ENCODE peak calls at places on chromosomes 1 and 21, in ten cellular contexts. R, K, P, Y, N, V, L, I, W and O are unnamed samples.

GRCh38 chr1:153272186-153272585 is 12.7 kb downstream of the LORICRIN start:
- DNase-seq in R (no peak), K (no peak), P (no peak), Y (no peak), N (no peak), V (no peak), L (no peak), I (no peak), W (no peak), O (peak)

GRCh38 chr21:33655591-33656221 is 13.4 kb downstream of the ITSN1 start:
- DNase-seq in R (peak), K (no peak), P (no peak), Y (peak), N (no peak), V (no peak), L (no peak), I (peak), W (no peak), O (no peak)

GRCh38 chr1:162327144-162327790 is 49.4 kb downstream of the SPATA46 start:
- DNase-seq in R (no peak), K (no peak), P (no peak), Y (no peak), N (no peak), V (peak), L (no peak), I (peak), W (no peak), O (no peak)

GRCh38 chr1:119768778-119769177 is at the start of gene HMGCS2:
- DNase-seq in R (no peak), K (no peak), P (no peak), Y (no peak), N (no peak), V (no peak), L (no peak), I (no peak), W (no peak), O (peak)

GRCh38 chr1:242522304-242522945 is 2.1 kb downstream of the PLD5 start:
- DNase-seq in R (no peak), K (no peak), P (no peak), Y (peak), N (no peak), V (no peak), L (no peak), I (peak), W (no peak), O (no peak)

GRCh38 chr1:19963636-19964035 is 15.8 kb downstream of the PLA2G2A start:
- DNase-seq in R (no peak), K (no peak), P (no peak), Y (no peak), N (no peak), V (no peak), L (no peak), I (no peak), W (no peak), O (no peak)

GRCh38 chr1:167635233-167635648 is 5.2 kb downstream of the RCSD1 start:
- DNase-seq in R (no peak), K (no peak), P (no peak), Y (peak), N (no peak), V (no peak), L (peak), I (no peak), W (no peak), O (peak)

GRCh38 chr1:152461544-152461943 is 47.5 kb upstream of the CRNN start:
- DNase-seq in R (peak), K (peak), P (no peak), Y (peak), N (no peak), V (peak), L (peak), I (peak), W (no peak), O (peak)

GRCh38 chr21:45074048-45074817 is at the start of gene ADARB1:
- DNase-seq in R (peak), K (peak), P (peak), Y (peak), N (peak), V (peak), L (peak), I (peak), W (peak), O (no peak)

GRCh38 chr1:160256396-160257046 is 5.8 kb downstream of the DCAF8 start:
- DNase-seq in R (peak), K (no peak), P (no peak), Y (peak), N (no peak), V (no peak), L (no peak), I (peak), W (no peak), O (no peak)

GRCh38 chr1:168553680-168554553 is 10.1 kb upstream of the XCL2 start:
- DNase-seq in R (no peak), K (no peak), P (no peak), Y (no peak), N (no peak), V (no peak), L (no peak), I (no peak), W (no peak), O (no peak)